ENCODE peak calls at places on chromosomes 7 and 10, in seven cellular contexts. One of them, this sample, is unnamed.
A peak's percentile ranks its signal among the peaks of the same experiment; 100 is the strongest.

GRCh38 chr7:11758627-11759111 is 73.3 kb downstream of the THSD7A start:
- DNase-seq in tibial nerve: no peak
- DNase-seq in IMR-90: no peak
- DNase-seq in K562: no peak
- DNase-seq in vagina: no peak
- DNase-seq in adrenal gland: no peak
- DNase-seq in heart left ventricle: no peak
- DNase-seq in this sample: no peak

GRCh38 chr7:111357691-111358090 is 204.6 kb downstream of the IMMP2L start:
- DNase-seq in heart left ventricle: no peak
- DNase-seq in tibial nerve: no peak
- DNase-seq in adrenal gland: no peak
- DNase-seq in K562: no peak
- DNase-seq in vagina: no peak
- DNase-seq in IMR-90: peak; percentile 56
- DNase-seq in this sample: no peak

GRCh38 chr10:96960872-96961271 is 128.8 kb downstream of the LCOR start:
- DNase-seq in tibial nerve: no peak
- DNase-seq in K562: no peak
- DNase-seq in vagina: no peak
- DNase-seq in IMR-90: peak; percentile 5
- DNase-seq in adrenal gland: no peak
- DNase-seq in heart left ventricle: no peak
- DNase-seq in this sample: no peak

GRCh38 chr7:120920588-120920987 is 30.0 kb upstream of the ING3 start:
- DNase-seq in tibial nerve: no peak
- DNase-seq in IMR-90: no peak
- DNase-seq in heart left ventricle: no peak
- DNase-seq in K562: no peak
- DNase-seq in adrenal gland: peak; percentile 7
- DNase-seq in vagina: no peak
- DNase-seq in this sample: no peak

GRCh38 chr7:86947956-86948355 is 111.5 kb downstream of the ELAPOR2 start:
- DNase-seq in tibial nerve: no peak
- DNase-seq in IMR-90: no peak
- DNase-seq in adrenal gland: no peak
- DNase-seq in K562: no peak
- DNase-seq in vagina: no peak
- DNase-seq in heart left ventricle: no peak
- DNase-seq in this sample: no peak

GRCh38 chr7:6486438-6487183 is 38.9 kb upstream of the DAGLB start:
- DNase-seq in tibial nerve: no peak
- DNase-seq in IMR-90: no peak
- DNase-seq in adrenal gland: no peak
- DNase-seq in K562: no peak
- DNase-seq in heart left ventricle: no peak
- DNase-seq in vagina: no peak
- DNase-seq in this sample: no peak

GRCh38 chr10:44961231-44961571 is 1.6 kb downstream of the RASSF4 start:
- DNase-seq in IMR-90: no peak
- DNase-seq in adrenal gland: no peak
- DNase-seq in tibial nerve: no peak
- DNase-seq in vagina: no peak
- DNase-seq in heart left ventricle: no peak
- DNase-seq in K562: no peak
- DNase-seq in this sample: no peak

GRCh38 chr7:107173691-107174406 is 5.0 kb downstream of the HBP1 start:
- DNase-seq in tibial nerve: no peak
- DNase-seq in heart left ventricle: no peak
- DNase-seq in adrenal gland: no peak
- DNase-seq in IMR-90: no peak
- DNase-seq in vagina: no peak
- DNase-seq in K562: no peak
- DNase-seq in this sample: no peak

GRCh38 chr7:1593091-1593866 is 23.4 kb upstream of the PSMG3 start:
- DNase-seq in tibial nerve: no peak
- DNase-seq in IMR-90: no peak
- DNase-seq in K562: peak; percentile 54
- DNase-seq in heart left ventricle: no peak
- DNase-seq in adrenal gland: no peak
- DNase-seq in vagina: no peak
- DNase-seq in this sample: no peak

GRCh38 chr7:124764847-124765400 is 668 bp downstream of the GPR37 start:
- DNase-seq in IMR-90: peak; percentile 5
- DNase-seq in tibial nerve: no peak
- DNase-seq in K562: no peak
- DNase-seq in adrenal gland: peak; percentile 8
- DNase-seq in heart left ventricle: peak; percentile 58
- DNase-seq in vagina: no peak
- DNase-seq in this sample: no peak

GRCh38 chr7:143199040-143199439 is 15.8 kb downstream of the TAS2R39 start:
- DNase-seq in IMR-90: no peak
- DNase-seq in vagina: no peak
- DNase-seq in K562: no peak
- DNase-seq in adrenal gland: no peak
- DNase-seq in heart left ventricle: no peak
- DNase-seq in tibial nerve: no peak
- DNase-seq in this sample: no peak

GRCh38 chr10:114638874-114639625 is 19.0 kb downstream of the ABLIM1 start:
- DNase-seq in K562: no peak
- DNase-seq in tibial nerve: no peak
- DNase-seq in heart left ventricle: no peak
- DNase-seq in IMR-90: peak; percentile 95
- DNase-seq in adrenal gland: no peak
- DNase-seq in vagina: no peak
- DNase-seq in this sample: no peak

GRCh38 chr10:74079914-74080590 is 70.6 kb downstream of the AP3M1 start:
- DNase-seq in IMR-90: peak; percentile 34
- DNase-seq in K562: no peak
- DNase-seq in tibial nerve: no peak
- DNase-seq in adrenal gland: no peak
- DNase-seq in vagina: no peak
- DNase-seq in heart left ventricle: no peak
- DNase-seq in this sample: no peak

GRCh38 chr7:117672433-117672832 is 192.6 kb downstream of the CFTR start:
- DNase-seq in IMR-90: no peak
- DNase-seq in vagina: no peak
- DNase-seq in tibial nerve: no peak
- DNase-seq in heart left ventricle: no peak
- DNase-seq in K562: no peak
- DNase-seq in adrenal gland: no peak
- DNase-seq in this sample: no peak

GRCh38 chr10:59708816-59709471 is 706 bp downstream of the SLC16A9 start:
- DNase-seq in tibial nerve: no peak
- DNase-seq in K562: peak; percentile 18
- DNase-seq in IMR-90: no peak
- DNase-seq in heart left ventricle: no peak
- DNase-seq in vagina: no peak
- DNase-seq in adrenal gland: peak; percentile 56
- DNase-seq in this sample: peak; percentile 58

GRCh38 chr10:59950105-59950504 is 43.7 kb upstream of the CCDC6 start:
- DNase-seq in adrenal gland: no peak
- DNase-seq in IMR-90: no peak
- DNase-seq in heart left ventricle: no peak
- DNase-seq in K562: no peak
- DNase-seq in vagina: no peak
- DNase-seq in tibial nerve: no peak
- DNase-seq in this sample: no peak

GRCh38 chr7:29146082-29146706 is at the start of gene CPVL:
- DNase-seq in tibial nerve: peak; percentile 49
- DNase-seq in IMR-90: no peak
- DNase-seq in K562: no peak
- DNase-seq in heart left ventricle: peak; percentile 84
- DNase-seq in adrenal gland: peak; percentile 55
- DNase-seq in vagina: no peak
- DNase-seq in this sample: peak; percentile 50

GRCh38 chr10:133018491-133018890 is 69.2 kb upstream of the ADGRA1 start:
- DNase-seq in vagina: no peak
- DNase-seq in IMR-90: no peak
- DNase-seq in heart left ventricle: no peak
- DNase-seq in K562: no peak
- DNase-seq in adrenal gland: no peak
- DNase-seq in tibial nerve: no peak
- DNase-seq in this sample: no peak

GRCh38 chr10:70331486-70332268 is 47.9 kb upstream of the NPFFR1 start:
- DNase-seq in IMR-90: peak; percentile 93
- DNase-seq in adrenal gland: peak; percentile 77
- DNase-seq in tibial nerve: peak; percentile 67
- DNase-seq in K562: peak; percentile 84
- DNase-seq in vagina: no peak
- DNase-seq in heart left ventricle: no peak
- DNase-seq in this sample: peak; percentile 41

DNA sequence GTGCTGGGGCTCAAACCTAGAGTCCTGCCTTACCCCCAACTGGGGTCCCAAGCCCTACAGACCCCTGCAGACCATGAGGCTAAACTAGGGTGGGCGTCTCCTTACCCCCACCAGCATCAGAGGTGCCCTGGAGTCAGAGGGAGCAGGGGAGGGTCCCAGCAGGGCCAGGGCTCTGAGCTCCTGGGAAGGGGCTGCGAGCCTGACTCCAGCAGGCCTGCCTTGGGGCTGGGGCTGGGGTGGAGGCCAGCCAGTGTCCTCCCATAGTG is 1.3 kb downstream of the SNCG start:
- DNase-seq in heart left ventricle: no peak
- DNase-seq in tibial nerve: no peak
- DNase-seq in vagina: no peak
- DNase-seq in IMR-90: no peak
- DNase-seq in adrenal gland: no peak
- DNase-seq in K562: no peak
- DNase-seq in this sample: no peak
- H3K4me3 ChIP-seq in heart left ventricle: peak overlapping the region; percentile 15
- H3K4me3 ChIP-seq in tibial nerve: no peak overlapping the region
- H3K4me3 ChIP-seq in vagina: peak overlapping the region; percentile 35
- H3K4me3 ChIP-seq in IMR-90: no peak overlapping the region
- H3K4me3 ChIP-seq in adrenal gland: peak overlapping the region; percentile 57
- H3K4me3 ChIP-seq in K562: peak overlapping the region; percentile 49
- H3K4me3 ChIP-seq in this sample: no peak overlapping the region

GRCh38 chr10:122986340-122986739 is 6.1 kb downstream of the PSTK start:
- DNase-seq in K562: no peak
- DNase-seq in vagina: no peak
- DNase-seq in adrenal gland: no peak
- DNase-seq in IMR-90: peak; percentile 9
- DNase-seq in tibial nerve: no peak
- DNase-seq in heart left ventricle: no peak
- DNase-seq in this sample: no peak
- TF ChIP-seq POLR2A in K562: no peak
- TF ChIP-seq POLR2A in vagina: no peak
- TF ChIP-seq POLR2A in adrenal gland: no peak
- TF ChIP-seq POLR2A in IMR-90: no peak
- TF ChIP-seq POLR2A in tibial nerve: no peak
- TF ChIP-seq POLR2A in heart left ventricle: no peak
- TF ChIP-seq POLR2A in this sample: no peak

GRCh38 chr7:102828291-102828690 is 79.5 kb downstream of the FAM185A start:
- DNase-seq in tibial nerve: no peak
- DNase-seq in K562: no peak
- DNase-seq in adrenal gland: no peak
- DNase-seq in IMR-90: peak; percentile 90
- DNase-seq in vagina: no peak
- DNase-seq in heart left ventricle: no peak
- DNase-seq in this sample: no peak
- H3K4me3 ChIP-seq in tibial nerve: no peak overlapping the region
- H3K4me3 ChIP-seq in K562: no peak overlapping the region
- H3K4me3 ChIP-seq in adrenal gland: no peak overlapping the region
- H3K4me3 ChIP-seq in IMR-90: no peak overlapping the region
- H3K4me3 ChIP-seq in vagina: no peak overlapping the region
- H3K4me3 ChIP-seq in heart left ventricle: no peak overlapping the region
- H3K4me3 ChIP-seq in this sample: no peak overlapping the region

DNA sequence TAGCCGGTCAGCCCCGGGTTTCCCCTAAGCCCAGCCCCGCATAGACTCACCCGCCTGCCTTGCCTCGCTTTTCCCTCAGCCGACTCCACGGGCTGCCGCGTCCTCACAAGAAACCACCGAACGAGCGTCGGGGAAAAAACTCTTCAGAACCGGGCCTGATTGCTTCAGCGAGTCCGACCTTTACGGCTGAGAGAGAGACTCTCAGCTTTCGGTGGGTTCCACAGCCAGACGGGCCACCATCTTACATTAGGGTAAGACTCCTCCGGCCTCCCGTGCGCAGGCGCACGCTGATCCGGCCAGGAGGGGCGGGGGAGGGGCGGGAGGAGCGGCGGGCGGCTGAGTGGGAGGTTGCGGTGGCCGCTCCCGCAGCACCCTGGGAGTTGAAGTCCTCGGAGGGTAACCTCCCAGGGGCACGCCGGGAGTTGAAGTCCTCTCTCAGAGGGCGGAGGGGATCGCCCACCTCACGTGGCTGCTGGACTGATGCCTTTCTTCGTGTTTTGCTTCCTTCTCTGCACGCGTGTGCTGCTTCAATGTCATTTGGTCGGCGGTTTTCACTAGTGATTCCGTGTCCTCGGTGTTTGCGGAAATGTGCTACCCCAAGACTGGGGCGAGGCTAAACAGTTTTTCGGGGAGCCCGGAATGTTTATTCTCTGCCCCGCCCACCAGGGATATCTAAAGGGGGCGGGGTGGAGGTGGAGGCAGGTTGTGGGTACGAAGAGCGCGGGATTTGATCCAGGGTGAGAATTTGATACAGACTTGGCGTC is at the start of gene CNOT4:
- DNase-seq in adrenal gland: peak; percentile 97
- DNase-seq in tibial nerve: peak; percentile 90
- DNase-seq in IMR-90: peak; percentile 92
- DNase-seq in heart left ventricle: peak; percentile 98
- DNase-seq in K562: peak; percentile 99
- DNase-seq in vagina: peak; percentile 97
- DNase-seq in this sample: peak; percentile 95
- TF ChIP-seq POLR2A in adrenal gland: peak; percentile 82
- TF ChIP-seq POLR2A in tibial nerve: peak; percentile 69
- TF ChIP-seq POLR2A in IMR-90: peak; percentile 93
- TF ChIP-seq POLR2A in heart left ventricle: peak; percentile 57
- TF ChIP-seq POLR2A in K562: peak; percentile 97
- TF ChIP-seq POLR2A in vagina: no peak
- TF ChIP-seq POLR2A in this sample: peak; percentile 61

GRCh38 chr7:116671111-116671510 is 885 bp upstream of the MET start:
- DNase-seq in adrenal gland: no peak
- DNase-seq in tibial nerve: no peak
- DNase-seq in vagina: no peak
- DNase-seq in K562: no peak
- DNase-seq in heart left ventricle: no peak
- DNase-seq in IMR-90: no peak
- DNase-seq in this sample: no peak
- H3K4me3 ChIP-seq in adrenal gland: no peak overlapping the region
- H3K4me3 ChIP-seq in tibial nerve: peak overlapping the region; percentile 75
- H3K4me3 ChIP-seq in vagina: peak overlapping the region; percentile 69
- H3K4me3 ChIP-seq in K562: no peak overlapping the region
- H3K4me3 ChIP-seq in heart left ventricle: no peak overlapping the region
- H3K4me3 ChIP-seq in IMR-90: no peak overlapping the region
- H3K4me3 ChIP-seq in this sample: no peak overlapping the region

DNA sequence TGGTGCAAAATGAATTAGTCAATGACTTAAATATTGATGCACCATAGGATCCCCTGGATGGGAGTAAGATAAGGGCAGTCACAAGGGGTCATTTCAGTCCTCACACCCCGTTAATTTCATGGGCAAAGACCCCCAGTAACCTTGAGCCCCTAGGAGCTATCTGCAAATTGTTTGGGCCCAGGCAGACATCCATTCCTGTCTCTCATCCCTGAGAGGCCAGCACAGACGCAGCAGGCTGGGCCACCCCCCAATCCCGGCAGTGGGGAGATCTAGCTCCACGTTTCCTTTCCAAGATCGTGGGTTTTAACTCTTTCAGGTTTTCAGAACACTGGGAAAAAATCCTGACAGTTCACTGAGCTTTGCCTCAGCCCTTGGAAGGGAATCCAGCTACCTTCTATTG is 40.1 kb downstream of the PNLIPRP2 start:
- DNase-seq in adrenal gland: no peak
- DNase-seq in vagina: no peak
- DNase-seq in K562: no peak
- DNase-seq in heart left ventricle: no peak
- DNase-seq in IMR-90: no peak
- DNase-seq in tibial nerve: no peak
- DNase-seq in this sample: no peak
- TF ChIP-seq POLR2A in adrenal gland: no peak
- TF ChIP-seq POLR2A in vagina: no peak
- TF ChIP-seq POLR2A in K562: no peak
- TF ChIP-seq POLR2A in heart left ventricle: no peak
- TF ChIP-seq POLR2A in IMR-90: no peak
- TF ChIP-seq POLR2A in tibial nerve: no peak
- TF ChIP-seq POLR2A in this sample: no peak

This sample was measured in ovary.